ENCODE peak calls at places on chromosomes 7 and 10, in nine cellular contexts. E, N, U, M, X, Z, L, T and V are unnamed samples.
A peak's percentile ranks its signal among the peaks of the same experiment; 100 is the strongest.

GRCh38 chr7:55223023-55223422 is 142.1 kb upstream of the LANCL2 start:
- DNase-seq in X (no peak), L (no peak), E (no peak), N (no peak), T (no peak), Z (peak; percentile 12), U (no peak), M (no peak), V (no peak)

GRCh38 chr10:131963811-131964210 is 17.9 kb downstream of the BNIP3 start:
- DNase-seq in U (no peak), X (no peak), M (no peak), E (no peak), T (no peak), Z (no peak), L (no peak), N (no peak), V (no peak)

GRCh38 chr7:130939285-130940095 is 205.5 kb upstream of the KLF14 start:
- DNase-seq in L (no peak), N (no peak), M (no peak), X (no peak), E (no peak), T (no peak), Z (no peak), U (peak; percentile 53), V (no peak)

GRCh38 chr7:28400838-28401360 is 11.4 kb upstream of the CREB5 start:
- DNase-seq in L (no peak), N (no peak), E (no peak), M (no peak), X (no peak), U (no peak), Z (no peak), T (no peak), V (no peak)

GRCh38 chr10:121668336-121669009 is 70.2 kb upstream of the FGFR2 start:
- DNase-seq in U (no peak), M (peak; percentile 79), T (peak; percentile 69), L (no peak), Z (no peak), X (peak; percentile 64), N (no peak), E (peak; percentile 38), V (peak; percentile 52)

GRCh38 chr7:105808703-105809590 is 67.5 kb downstream of the ATXN7L1 start:
- DNase-seq in L (no peak), E (peak; percentile 47), X (no peak), N (peak; percentile 83), Z (peak; percentile 73), U (peak; percentile 60), T (no peak), M (peak; percentile 16), V (peak; percentile 42)

GRCh38 chr10:75739454-75740143 is 308.2 kb downstream of the LRMDA start:
- DNase-seq in N (no peak), E (no peak), X (no peak), L (no peak), U (no peak), T (no peak), M (no peak), Z (no peak), V (no peak)

GRCh38 chr10:122112625-122113160 is 123.7 kb downstream of the TACC2 start:
- DNase-seq in M (peak; percentile 96), E (peak; percentile 85), X (peak; percentile 86), U (peak; percentile 95), T (peak; percentile 93), N (no peak), L (peak; percentile 87), Z (no peak), V (peak; percentile 95)

GRCh38 chr7:105011771-105012502 is 2.1 kb upstream of the KMT2E start:
- DNase-seq in L (no peak), N (no peak), X (peak; percentile 15), U (no peak), Z (peak; percentile 25), T (no peak), M (no peak), E (peak; percentile 52), V (peak; percentile 29)

GRCh38 chr7:149126662-149127321 is 668 bp upstream of the ZNF425 start:
- DNase-seq in N (peak; percentile 81), M (peak; percentile 82), L (no peak), X (peak; percentile 37), T (peak; percentile 90), Z (peak; percentile 69), E (peak; percentile 41), U (no peak), V (peak; percentile 50)

GRCh38 chr10:78899098-78899754 is 169.5 kb upstream of the ZMIZ1 start:
- DNase-seq in T (no peak), X (no peak), M (no peak), L (no peak), U (no peak), E (no peak), N (no peak), Z (no peak), V (no peak)

GRCh38 chr7:91164948-91165845 is 99.0 kb upstream of the FZD1 start:
- DNase-seq in X (no peak), L (peak; percentile 67), N (peak; percentile 22), E (no peak), M (no peak), U (peak; percentile 71), Z (peak; percentile 56), T (no peak), V (peak; percentile 55)

GRCh38 chr7:1732072-1732471 is 62.0 kb downstream of the ELFN1 start:
- DNase-seq in U (no peak), M (no peak), E (no peak), L (no peak), X (no peak), Z (no peak), N (no peak), T (no peak), V (no peak)

GRCh38 chr7:156307193-156307592 is 333.4 kb upstream of the RNF32 start:
- DNase-seq in M (no peak), T (no peak), Z (no peak), X (peak; percentile 10), U (no peak), N (no peak), E (no peak), L (no peak), V (no peak)
- TF ChIP-seq CTCF in M (no peak), T (no peak), Z (no peak), X (peak; percentile 8), U (no peak), N (no peak), E (no peak), L (no peak), V (no peak)

GRCh38 chr7:72187179-72187578 is 225.0 kb downstream of the CALN1 start:
- DNase-seq in E (no peak), Z (no peak), N (no peak), M (no peak), U (no peak), L (no peak), X (peak; percentile 78), T (no peak), V (no peak)
- TF ChIP-seq CTCF in E (no peak), Z (no peak), N (no peak), M (no peak), U (no peak), L (no peak), X (no peak), T (no peak), V (no peak)

DNA sequence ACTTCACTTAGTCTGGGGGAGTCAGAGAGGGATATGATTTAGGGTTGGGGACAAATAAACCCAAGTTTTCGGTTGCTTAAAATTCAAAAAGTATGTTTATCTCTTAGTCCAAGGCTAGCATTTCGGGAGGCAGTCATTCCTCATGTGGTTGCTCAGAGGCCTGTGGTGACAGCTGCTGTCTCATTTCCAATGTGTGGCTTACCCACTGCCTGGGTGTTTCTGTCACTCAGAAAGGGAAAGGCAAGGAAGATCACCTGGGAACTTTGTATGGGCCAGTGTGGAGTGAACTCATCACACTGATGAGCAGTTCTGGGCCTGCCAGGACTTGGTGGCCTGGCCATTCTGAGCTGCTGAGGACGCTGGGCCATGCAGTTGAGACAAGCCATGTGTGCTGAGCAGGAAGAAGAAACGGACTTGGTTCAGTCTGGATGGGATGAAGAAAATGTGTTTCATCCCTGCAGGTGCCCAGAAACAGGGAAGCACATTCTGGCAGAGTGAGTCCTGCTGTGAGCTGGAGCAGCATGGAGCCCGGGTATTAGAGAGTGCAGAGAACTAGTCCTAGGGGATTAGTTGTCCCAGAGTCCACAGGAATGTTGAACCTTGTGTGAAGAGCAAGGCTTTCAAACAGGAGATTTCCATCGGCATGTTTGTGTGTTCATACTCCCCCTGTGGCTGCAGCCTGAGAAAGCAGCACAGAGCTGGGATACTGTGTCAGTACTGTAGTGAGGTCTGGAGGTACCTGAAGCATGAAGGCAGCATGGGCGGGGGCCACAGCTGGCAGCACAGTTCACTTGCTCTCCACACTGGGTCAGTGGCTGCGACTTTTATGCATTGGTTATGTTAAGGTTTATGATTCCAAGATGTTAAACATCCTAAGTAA is 211.1 kb upstream of the IGFBP3 start:
- DNase-seq in U (no peak), Z (no peak), N (no peak), T (no peak), X (peak; percentile 66), M (no peak), L (no peak), E (no peak), V (peak; percentile 6)
- TF ChIP-seq CTCF in U (peak; percentile 21), Z (no peak), N (no peak), T (no peak), X (peak; percentile 45), M (no peak), L (peak; percentile 21), E (no peak), V (no peak)

GRCh38 chr7:143890558-143890957 is 11.4 kb downstream of the TCAF1 start:
- DNase-seq in T (no peak), Z (no peak), M (no peak), N (no peak), U (no peak), E (no peak), L (no peak), X (no peak), V (no peak)

GRCh38 chr7:143889068-143889467 is 12.9 kb downstream of the TCAF1 start:
- DNase-seq in U (no peak), X (no peak), M (no peak), L (no peak), N (no peak), E (no peak), Z (no peak), T (no peak), V (no peak)

GRCh38 chr7:143896667-143897066 is 5.3 kb downstream of the TCAF1 start:
- DNase-seq in N (no peak), U (no peak), T (no peak), X (no peak), L (no peak), E (no peak), M (no peak), Z (no peak), V (no peak)

GRCh38 chr7:143891457-143891856 is 10.5 kb downstream of the TCAF1 start:
- DNase-seq in E (no peak), T (no peak), X (no peak), M (no peak), L (no peak), U (no peak), N (no peak), Z (no peak), V (no peak)

DNA sequence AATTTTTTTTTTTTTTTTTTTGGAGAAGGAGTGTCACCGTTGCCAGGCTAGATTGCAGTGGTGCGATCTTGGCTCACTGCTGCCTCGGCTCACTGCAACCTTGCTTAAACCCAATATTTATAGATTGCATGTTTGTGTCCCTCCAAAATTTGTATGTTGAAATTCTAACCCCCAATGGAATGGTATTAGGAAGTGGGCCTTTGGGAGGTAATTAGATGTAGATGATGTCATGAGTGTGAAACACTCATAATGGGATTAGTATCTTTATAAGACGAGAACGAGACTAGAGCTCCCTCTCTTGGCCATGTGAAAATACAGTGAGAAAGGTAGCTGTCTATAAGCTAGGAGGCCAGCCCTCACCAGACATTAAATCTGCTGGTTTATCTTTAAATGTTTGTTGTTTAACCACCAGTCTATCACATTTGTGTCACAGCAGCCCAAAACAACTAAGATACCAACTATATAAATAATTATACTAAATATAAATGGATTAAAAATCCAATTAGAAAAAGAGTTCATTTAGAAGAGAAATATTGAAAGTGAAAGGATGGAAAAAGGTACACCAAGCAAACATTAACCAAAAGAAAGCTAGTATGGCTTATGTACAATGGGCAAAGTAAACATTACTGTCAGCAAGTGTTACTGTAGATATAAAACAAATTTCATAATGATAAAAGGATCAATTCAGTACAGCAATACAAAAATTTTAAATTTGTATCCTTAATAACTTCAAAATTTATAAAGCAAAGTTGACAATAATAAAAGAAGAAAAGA is 9.3 kb downstream of the TCAF1 start:
- DNase-seq in E (no peak), X (peak; percentile 81), M (no peak), U (peak; percentile 20), N (no peak), L (no peak), Z (peak; percentile 43), T (no peak), V (peak; percentile 11)
- TF ChIP-seq CTCF in E (no peak), X (peak; percentile 66), M (no peak), U (peak; percentile 19), N (peak; percentile 73), L (no peak), Z (peak; percentile 80), T (peak; percentile 22), V (no peak)